ENCODE peak calls at places on chromosome 2, in four cellular contexts. One of them, this sample, is unnamed. For H3K4me1, the result is how much of the 10 kb centered on the place peaks cover.

GRCh38 chr2:211455225-211455841 is 898.9 kb downstream of the CPS1 start:
- DNase-seq in cardiac muscle cell: peak
- DNase-seq in right cardiac atrium: no peak
- DNase-seq in kidney: no peak
- DNase-seq in this sample: peak

GRCh38 chr2:202450785-202451184 is 74.7 kb downstream of the BMPR2 start:
- DNase-seq in cardiac muscle cell: peak
- DNase-seq in right cardiac atrium: no peak
- DNase-seq in kidney: no peak
- DNase-seq in this sample: no peak

GRCh38 chr2:43318791-43319190 is 92.4 kb upstream of the ZFP36L2 start:
- DNase-seq in cardiac muscle cell: no peak
- DNase-seq in right cardiac atrium: no peak
- DNase-seq in kidney: no peak
- DNase-seq in this sample: no peak

GRCh38 chr2:205590759-205591158 is 91.5 kb upstream of the NRP2 start:
- DNase-seq in cardiac muscle cell: peak
- DNase-seq in right cardiac atrium: no peak
- DNase-seq in kidney: no peak
- DNase-seq in this sample: no peak

GRCh38 chr2:128475427-128476211 is 157.0 kb upstream of the HS6ST1 start:
- DNase-seq in cardiac muscle cell: no peak
- DNase-seq in right cardiac atrium: no peak
- DNase-seq in kidney: no peak
- DNase-seq in this sample: no peak

GRCh38 chr2:196537311-196537710 is 102.2 kb upstream of the CCDC150 start:
- DNase-seq in cardiac muscle cell: no peak
- DNase-seq in right cardiac atrium: no peak
- DNase-seq in kidney: no peak
- DNase-seq in this sample: no peak

GRCh38 chr2:152557273-152557879 is 159.9 kb downstream of the PRPF40A start:
- DNase-seq in cardiac muscle cell: no peak
- DNase-seq in right cardiac atrium: no peak
- DNase-seq in kidney: no peak
- DNase-seq in this sample: no peak

GRCh38 chr2:70921839-70922590 is 13.7 kb upstream of the ATP6V1B1 start:
- DNase-seq in cardiac muscle cell: peak
- DNase-seq in right cardiac atrium: no peak
- DNase-seq in kidney: no peak
- DNase-seq in this sample: no peak

GRCh38 chr2:239253264-239253663 is 147.6 kb downstream of the HDAC4 start:
- DNase-seq in cardiac muscle cell: no peak
- DNase-seq in right cardiac atrium: no peak
- DNase-seq in kidney: no peak
- DNase-seq in this sample: no peak

GRCh38 chr2:221166283-221166682 is 405.8 kb downstream of the EPHA4 start:
- DNase-seq in cardiac muscle cell: no peak
- DNase-seq in right cardiac atrium: no peak
- DNase-seq in kidney: no peak
- DNase-seq in this sample: no peak

GRCh38 chr2:227374158-227374557 is 4.9 kb downstream of the TM4SF20 start:
- DNase-seq in cardiac muscle cell: peak
- DNase-seq in right cardiac atrium: no peak
- DNase-seq in kidney: no peak
- DNase-seq in this sample: no peak

GRCh38 chr2:74222300-74222650 is 23.9 kb downstream of the MTHFD2 start:
- DNase-seq in cardiac muscle cell: no peak
- DNase-seq in right cardiac atrium: no peak
- DNase-seq in kidney: no peak
- DNase-seq in this sample: no peak

GRCh38 chr2:72012886-72013574 is 134.6 kb downstream of the CYP26B1 start:
- DNase-seq in cardiac muscle cell: peak
- DNase-seq in right cardiac atrium: no peak
- DNase-seq in kidney: no peak
- DNase-seq in this sample: no peak

GRCh38 chr2:196925768-196926561 is 542 bp downstream of the PGAP1 start:
- DNase-seq in cardiac muscle cell: peak
- DNase-seq in right cardiac atrium: peak
- DNase-seq in kidney: peak
- DNase-seq in this sample: peak

GRCh38 chr2:240593703-240594451 is 7.3 kb downstream of the CAPN10 start:
- DNase-seq in cardiac muscle cell: no peak
- DNase-seq in right cardiac atrium: peak
- DNase-seq in kidney: peak
- DNase-seq in this sample: no peak

GRCh38 chr2:40734797-40735196 is 282.9 kb upstream of the SLC8A1 start:
- DNase-seq in cardiac muscle cell: peak
- DNase-seq in right cardiac atrium: no peak
- DNase-seq in kidney: no peak
- DNase-seq in this sample: no peak

GRCh38 chr2:133266926-133267590 is 301.2 kb downstream of the NCKAP5 start:
- DNase-seq in cardiac muscle cell: no peak
- DNase-seq in right cardiac atrium: no peak
- DNase-seq in kidney: no peak
- DNase-seq in this sample: no peak

GRCh38 chr2:144598906-144599305 is 79.0 kb upstream of the ZEB2 start:
- DNase-seq in cardiac muscle cell: no peak
- DNase-seq in right cardiac atrium: no peak
- DNase-seq in kidney: no peak
- DNase-seq in this sample: no peak

GRCh38 chr2:693606-694005 is 16.4 kb upstream of the TMEM18 start:
- DNase-seq in cardiac muscle cell: no peak
- DNase-seq in right cardiac atrium: no peak
- DNase-seq in kidney: no peak
- DNase-seq in this sample: no peak

GRCh38 chr2:69138247-69138754 is 125.3 kb downstream of the ANTXR1 start:
- DNase-seq in cardiac muscle cell: peak
- DNase-seq in right cardiac atrium: no peak
- DNase-seq in kidney: no peak
- DNase-seq in this sample: no peak

GRCh38 chr2:30456578-30456977 is 9.5 kb downstream of the LCLAT1 start:
- DNase-seq in cardiac muscle cell: no peak
- DNase-seq in right cardiac atrium: no peak
- DNase-seq in kidney: no peak
- DNase-seq in this sample: no peak

GRCh38 chr2:205586626-205587025 is 95.7 kb upstream of the NRP2 start:
- DNase-seq in cardiac muscle cell: no peak
- DNase-seq in right cardiac atrium: no peak
- DNase-seq in kidney: no peak
- DNase-seq in this sample: no peak

GRCh38 chr2:45276914-45277313 is 267.7 kb upstream of the SIX2 start:
- DNase-seq in cardiac muscle cell: peak
- DNase-seq in right cardiac atrium: no peak
- DNase-seq in kidney: no peak
- DNase-seq in this sample: no peak

GRCh38 chr2:197037863-197038398 is 111.4 kb upstream of the PGAP1 start:
- DNase-seq in cardiac muscle cell: no peak
- DNase-seq in right cardiac atrium: no peak
- DNase-seq in kidney: no peak
- DNase-seq in this sample: no peak

GRCh38 chr2:160281213-160281612 is 81.1 kb upstream of the ITGB6 start:
- DNase-seq in cardiac muscle cell: no peak
- DNase-seq in right cardiac atrium: no peak
- DNase-seq in kidney: no peak
- DNase-seq in this sample: no peak

GRCh38 chr2:204289066-204289465 is 256.2 kb upstream of the PARD3B start:
- DNase-seq in cardiac muscle cell: no peak
- DNase-seq in right cardiac atrium: no peak
- DNase-seq in kidney: no peak
- DNase-seq in this sample: no peak

GRCh38 chr2:203562283-203562682 is 27.2 kb upstream of the RAPH1 start:
- DNase-seq in cardiac muscle cell: no peak
- DNase-seq in right cardiac atrium: no peak
- DNase-seq in kidney: no peak
- DNase-seq in this sample: no peak

GRCh38 chr2:124001681-124002080 is 23.4 kb upstream of the CNTNAP5 start:
- DNase-seq in cardiac muscle cell: no peak
- DNase-seq in right cardiac atrium: no peak
- DNase-seq in kidney: no peak
- DNase-seq in this sample: no peak

GRCh38 chr2:138622606-138623005 is 121.0 kb downstream of the SPOPL start:
- DNase-seq in cardiac muscle cell: no peak
- DNase-seq in right cardiac atrium: no peak
- DNase-seq in kidney: no peak
- DNase-seq in this sample: no peak

GRCh38 chr2:60356346-60356745 is 197.1 kb downstream of the BCL11A start:
- DNase-seq in cardiac muscle cell: no peak
- DNase-seq in right cardiac atrium: no peak
- DNase-seq in kidney: no peak
- DNase-seq in this sample: no peak
- H3K27ac ChIP-seq in cardiac muscle cell: no peak
- H3K27ac ChIP-seq in right cardiac atrium: no peak
- H3K27ac ChIP-seq in kidney: no peak
- H3K27ac ChIP-seq in this sample: no peak

DNA sequence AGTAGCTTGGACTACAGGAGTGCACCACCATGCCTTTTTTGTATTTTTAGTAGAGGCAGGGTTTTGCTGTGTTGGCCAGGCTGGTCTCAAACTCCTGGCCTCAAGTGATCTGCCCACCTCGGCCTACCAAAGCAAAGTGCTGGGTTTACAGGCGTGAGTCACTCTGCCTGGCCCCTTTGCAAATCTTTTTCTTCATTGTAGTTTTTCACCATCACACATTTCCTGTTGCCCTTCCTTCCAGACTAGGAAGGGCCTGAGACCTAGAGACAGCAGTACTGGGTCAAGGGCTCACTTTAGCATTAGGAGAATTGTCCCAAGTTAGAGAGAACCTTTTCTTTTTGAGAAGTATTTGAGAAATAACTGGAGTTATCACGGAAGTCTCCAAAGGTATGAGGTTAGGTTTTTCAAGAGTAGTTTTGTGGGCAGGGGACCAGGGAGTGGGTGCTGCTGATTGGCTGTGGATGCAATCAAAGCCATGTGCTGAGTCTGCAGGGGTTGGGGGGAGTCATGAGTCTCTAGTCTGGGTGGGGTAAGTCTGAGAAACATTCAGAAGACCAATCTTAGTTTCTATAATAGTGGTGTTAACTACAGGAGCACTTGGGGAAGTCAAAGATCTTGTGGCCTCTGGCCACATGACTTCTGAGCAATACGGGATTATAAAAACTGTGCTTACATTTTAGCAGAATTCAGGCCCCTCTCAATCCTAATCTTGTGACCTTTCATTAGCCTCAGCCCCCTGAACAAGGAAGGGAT is 23.7 kb downstream of the B3GNT2 start:
- DNase-seq in cardiac muscle cell: no peak
- DNase-seq in right cardiac atrium: no peak
- DNase-seq in kidney: no peak
- DNase-seq in this sample: no peak
- H3K4me1 ChIP-seq in cardiac muscle cell: under half
- H3K4me1 ChIP-seq in right cardiac atrium: under half
- H3K4me1 ChIP-seq in kidney: under half
- H3K4me1 ChIP-seq in this sample: under half

GRCh38 chr2:66477125-66477842 is 42.4 kb downstream of the MEIS1 start:
- DNase-seq in cardiac muscle cell: no peak
- DNase-seq in right cardiac atrium: no peak
- DNase-seq in kidney: no peak
- DNase-seq in this sample: no peak
- H3K27ac ChIP-seq in cardiac muscle cell: peak
- H3K27ac ChIP-seq in right cardiac atrium: peak
- H3K27ac ChIP-seq in kidney: no peak
- H3K27ac ChIP-seq in this sample: peak

DNA sequence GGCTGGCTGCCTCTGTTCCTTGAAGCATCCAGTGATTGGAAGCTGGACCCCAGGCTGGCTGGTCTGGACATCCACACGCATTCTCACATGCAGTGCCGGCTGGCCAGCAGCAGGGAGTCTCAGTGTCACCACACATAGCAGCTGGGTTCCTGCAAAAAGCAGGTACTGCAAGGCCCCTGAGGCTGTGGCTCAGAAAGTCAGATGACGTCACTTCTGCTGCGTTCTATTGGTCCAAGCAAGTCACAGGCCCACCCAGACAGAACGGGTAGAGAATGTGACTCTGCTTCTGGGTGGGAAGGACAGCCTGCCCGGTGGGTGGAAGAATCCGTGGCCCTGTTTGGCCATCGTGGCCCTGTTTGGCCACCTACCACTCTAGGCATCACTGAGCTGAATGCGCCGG is 51.3 kb upstream of the SPP2 start:
- DNase-seq in cardiac muscle cell: no peak
- DNase-seq in right cardiac atrium: no peak
- DNase-seq in kidney: no peak
- DNase-seq in this sample: no peak
- H3K4me1 ChIP-seq in cardiac muscle cell: under half
- H3K4me1 ChIP-seq in right cardiac atrium: under half
- H3K4me1 ChIP-seq in kidney: under half
- H3K4me1 ChIP-seq in this sample: under half

GRCh38 chr2:67012165-67012564 is 385.0 kb upstream of the ETAA1 start:
- DNase-seq in cardiac muscle cell: no peak
- DNase-seq in right cardiac atrium: no peak
- DNase-seq in kidney: no peak
- DNase-seq in this sample: no peak

GRCh38 chr2:67008114-67008513 is 389.0 kb upstream of the ETAA1 start:
- DNase-seq in cardiac muscle cell: no peak
- DNase-seq in right cardiac atrium: no peak
- DNase-seq in kidney: no peak
- DNase-seq in this sample: no peak

GRCh38 chr2:67002618-67003371 is 394.3 kb upstream of the ETAA1 start:
- DNase-seq in cardiac muscle cell: no peak
- DNase-seq in right cardiac atrium: no peak
- DNase-seq in kidney: no peak
- DNase-seq in this sample: no peak

DNA sequence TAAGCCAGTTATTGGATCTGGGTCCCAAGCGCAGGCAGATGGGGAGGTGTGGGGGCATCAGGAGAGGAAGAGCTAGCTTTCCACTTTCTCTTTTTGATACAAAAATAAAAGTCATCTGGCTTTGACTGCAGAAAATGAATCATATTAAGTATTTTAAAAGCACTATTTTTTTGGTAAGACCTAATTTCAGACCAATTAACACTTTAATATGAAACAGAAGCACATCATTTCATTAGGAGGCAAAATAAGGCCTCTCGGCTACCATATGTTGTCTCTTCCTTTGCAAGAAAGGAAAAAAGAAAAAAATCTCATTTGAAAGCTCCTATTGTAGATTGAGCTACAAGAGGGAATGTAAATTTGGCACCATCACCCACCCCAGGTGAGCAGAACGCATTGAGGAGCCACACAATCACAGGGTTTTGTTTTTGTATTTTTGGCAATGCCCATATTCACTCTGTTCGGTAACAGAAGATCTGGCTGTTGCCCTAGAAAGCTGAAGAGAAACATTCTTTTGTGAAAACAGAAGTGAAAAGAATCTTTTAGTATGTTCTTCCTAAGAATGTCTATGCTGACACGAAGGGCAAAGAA is 390.7 kb upstream of the ETAA1 start:
- DNase-seq in cardiac muscle cell: no peak
- DNase-seq in right cardiac atrium: no peak
- DNase-seq in kidney: no peak
- DNase-seq in this sample: no peak
- H3K27ac ChIP-seq in cardiac muscle cell: no peak
- H3K27ac ChIP-seq in right cardiac atrium: no peak
- H3K27ac ChIP-seq in kidney: no peak
- H3K27ac ChIP-seq in this sample: no peak

GRCh38 chr2:222745836-222746559 is 74.5 kb downstream of the MOGAT1 start:
- DNase-seq in cardiac muscle cell: no peak
- DNase-seq in right cardiac atrium: no peak
- DNase-seq in kidney: no peak
- DNase-seq in this sample: no peak
- H3K4me1 ChIP-seq in cardiac muscle cell: under half
- H3K4me1 ChIP-seq in right cardiac atrium: under half
- H3K4me1 ChIP-seq in kidney: under half
- H3K4me1 ChIP-seq in this sample: under half

GRCh38 chr2:189851174-189851826 is 67.0 kb downstream of the PMS1 start:
- DNase-seq in cardiac muscle cell: no peak
- DNase-seq in right cardiac atrium: no peak
- DNase-seq in kidney: no peak
- DNase-seq in this sample: no peak
- H3K27ac ChIP-seq in cardiac muscle cell: no peak
- H3K27ac ChIP-seq in right cardiac atrium: no peak
- H3K27ac ChIP-seq in kidney: no peak
- H3K27ac ChIP-seq in this sample: no peak